ENCODE peak calls at places on chromosomes 3 and 15, in four cellular contexts. Z is K562, F is HepG2, H is HCT116. C is an unnamed sample.

GRCh38 chr3:50189274-50189673 is 2.1 kb upstream of the GNAT1 start:
- DNase-seq in Z (peak; percentile 51), F (peak; percentile 78), H (peak; percentile 40), C (peak; percentile 47)

GRCh38 chr3:145981057-145981456 is 179.9 kb downstream of the PLOD2 start:
- DNase-seq in Z (no peak), F (no peak), H (no peak), C (no peak)

GRCh38 chr3:27043328-27043956 is 325.7 kb downstream of the NEK10 start:
- DNase-seq in Z (no peak), F (no peak), H (no peak), C (no peak)

GRCh38 chr3:126994661-126995161 is 11.8 kb downstream of the PLXNA1 start:
- DNase-seq in Z (no peak), F (no peak), H (no peak), C (no peak)

GRCh38 chr3:111735271-111735758 is 123.8 kb upstream of the PHLDB2 start:
- DNase-seq in Z (no peak), F (peak; percentile 90), H (peak; percentile 95), C (no peak)

GRCh38 chr3:14548321-14548729 is 8.2 kb upstream of the GRIP2 start:
- DNase-seq in Z (peak; percentile 76), F (peak; percentile 56), H (peak; percentile 39), C (no peak)

GRCh38 chr3:190019840-190020239 is 100.9 kb downstream of the P3H2 start:
- DNase-seq in Z (no peak), F (no peak), H (no peak), C (no peak)

GRCh38 chr3:132344666-132345280 is 27.6 kb downstream of the ACP3 start:
- DNase-seq in Z (no peak), F (no peak), H (peak; percentile 27), C (no peak)

GRCh38 chr3:56940989-56941388 is 119.5 kb upstream of the SPATA12 start:
- DNase-seq in Z (no peak), F (no peak), H (no peak), C (no peak)

GRCh38 chr15:82045179-82045891 is 483 bp downstream of the MEX3B start:
- DNase-seq in Z (no peak), F (no peak), H (no peak), C (no peak)

GRCh38 chr3:27479816-27480543 is 4.2 kb downstream of the SLC4A7 start:
- DNase-seq in Z (no peak), F (no peak), H (no peak), C (no peak)

GRCh38 chr3:82978368-82978767 is 1216.9 kb upstream of the GBE1 start:
- DNase-seq in Z (no peak), F (no peak), H (no peak), C (no peak)

GRCh38 chr3:61560452-61561373 is 658 bp upstream of the PTPRG start:
- DNase-seq in Z (no peak), F (peak; percentile 81), H (peak; percentile 45), C (no peak)

GRCh38 chr3:51396401-51396800 is 5.3 kb downstream of the RBM15B start:
- DNase-seq in Z (no peak), F (no peak), H (no peak), C (no peak)
- H3K36me3 ChIP-seq in Z (peaks cover 85% of the 10 kb centered on the region), F (peaks cover 23% of the 10 kb centered on the region), H (peaks cover 32% of the 10 kb centered on the region), C (peaks cover 9% of the 10 kb centered on the region)

DNA sequence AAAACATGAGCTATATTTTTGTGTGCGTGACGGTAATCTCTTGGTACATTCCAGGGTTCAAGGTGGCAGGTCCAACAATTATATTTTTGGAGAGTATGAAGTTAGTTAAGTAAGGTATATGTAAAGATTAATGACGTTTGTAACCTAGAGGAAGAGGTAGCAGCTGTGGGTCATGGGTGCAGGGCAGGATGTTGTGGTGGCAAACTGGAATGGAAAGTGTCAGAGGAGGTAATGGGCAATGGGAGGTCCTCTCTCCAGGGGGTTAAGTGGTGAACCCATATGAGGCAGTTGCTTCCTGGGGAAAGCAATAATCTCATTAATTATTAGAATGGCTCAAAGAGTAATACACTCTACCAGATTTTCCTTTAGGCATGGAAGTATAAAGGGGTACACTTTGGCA is 1.0 kb upstream of the CD200R1L start:
- DNase-seq in Z (no peak), F (no peak), H (no peak), C (no peak)
- TF ChIP-seq TCF7L2 in Z (no peak), F (no peak), H (no peak), C (no peak)

DNA sequence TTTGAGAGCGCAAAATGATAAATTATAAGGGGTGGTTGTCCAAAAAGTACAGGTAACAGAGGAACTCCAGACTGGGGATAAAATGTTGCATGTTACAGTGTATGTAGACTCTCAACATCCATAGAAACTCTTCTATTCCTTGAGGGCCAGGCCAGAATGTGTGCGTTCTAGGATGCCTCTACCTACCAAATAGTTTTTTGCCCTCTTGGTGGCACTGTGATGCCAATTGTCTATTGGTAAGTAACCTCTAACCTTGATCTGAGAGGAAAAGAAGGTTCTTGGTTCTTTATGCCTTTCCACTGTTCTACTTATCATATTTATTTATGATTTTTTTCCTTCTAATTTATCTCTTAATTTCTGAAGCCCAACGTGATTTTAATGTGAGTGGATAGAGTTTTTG is 424.6 kb downstream of the GRM7 start:
- DNase-seq in Z (no peak), F (no peak), H (peak; percentile 10), C (no peak)
- TF ChIP-seq CTCF in Z (no peak), F (no peak), H (peak; percentile 23), C (no peak)

GRCh38 chr15:89323825-89324224 is 10.8 kb downstream of the POLG start:
- DNase-seq in Z (no peak), F (no peak), H (no peak), C (no peak)
- H3K36me3 ChIP-seq in Z (peaks cover 100% of the 10 kb centered on the region), F (peaks cover 60% of the 10 kb centered on the region), H (peaks cover 76% of the 10 kb centered on the region), C (peaks cover 28% of the 10 kb centered on the region)